ENCODE peak calls at places on chromosomes 16 and 17, in five cellular contexts. V, B, U, Z and J are unnamed samples.

GRCh38 chr17:57485916-57486315 is 229.6 kb downstream of the MSI2 start:
- DNase-seq in V (no peak), B (no peak), U (peak), Z (no peak), J (no peak)

GRCh38 chr17:67260051-67260987 is 15.3 kb upstream of the HELZ start:
- DNase-seq in V (peak), B (no peak), U (no peak), Z (no peak), J (no peak)

GRCh38 chr17:879546-879945 is 97.4 kb downstream of the MRM3 start:
- DNase-seq in V (peak), B (peak), U (peak), Z (peak), J (peak)

GRCh38 chr16:34758835-34759234 is 1299.4 kb downstream of the TP53TG3F start:
- DNase-seq in V (no peak), B (no peak), U (no peak), Z (no peak), J (no peak)

GRCh38 chr17:75084039-75084660 is 3.6 kb upstream of the SLC16A5 start:
- DNase-seq in V (no peak), B (no peak), U (no peak), Z (no peak), J (no peak)

GRCh38 chr17:62807812-62808575 is at the start of gene MARCHF10:
- DNase-seq in V (peak), B (peak), U (peak), Z (peak), J (peak)

GRCh38 chr16:87382023-87382785 is 1.4 kb downstream of the FBXO31 start:
- DNase-seq in V (peak), B (no peak), U (no peak), Z (no peak), J (no peak)

GRCh38 chr16:49337814-49338350 is 35.7 kb upstream of the C16orf78 start:
- DNase-seq in V (no peak), B (no peak), U (no peak), Z (no peak), J (no peak)

GRCh38 chr17:7380855-7381683 is at the start of gene TNK1:
- DNase-seq in V (peak), B (peak), U (no peak), Z (peak), J (peak)

GRCh38 chr16:58931436-58931835 is 197.3 kb upstream of the GOT2 start:
- DNase-seq in V (no peak), B (no peak), U (no peak), Z (no peak), J (no peak)

GRCh38 chr16:87926246-87927194 is 9.8 kb downstream of the CA5A start:
- DNase-seq in V (no peak), B (no peak), U (no peak), Z (no peak), J (no peak)

GRCh38 chr16:11349599-11350276 is 4.5 kb downstream of the RMI2 start:
- DNase-seq in V (peak), B (no peak), U (peak), Z (no peak), J (peak)

GRCh38 chr16:76656951-76657498 is 379.8 kb downstream of the CNTNAP4 start:
- DNase-seq in V (no peak), B (no peak), U (no peak), Z (no peak), J (no peak)

GRCh38 chr16:50411034-50411433 is 42.2 kb upstream of the BRD7 start:
- DNase-seq in V (no peak), B (no peak), U (no peak), Z (no peak), J (no peak)

GRCh38 chr17:6969323-6969726 is 26.5 kb upstream of the ALOX12 start:
- DNase-seq in V (no peak), B (no peak), U (no peak), Z (no peak), J (no peak)

GRCh38 chr17:8133398-8133797 is 9.5 kb upstream of the HES7 start:
- DNase-seq in V (no peak), B (no peak), U (no peak), Z (no peak), J (no peak)

GRCh38 chr16:8859913-8860881 is 8.6 kb downstream of the CARHSP1 start:
- DNase-seq in V (peak), B (no peak), U (no peak), Z (no peak), J (peak)

GRCh38 chr17:76643553-76644148 is at the start of gene ST6GALNAC1:
- DNase-seq in V (no peak), B (no peak), U (no peak), Z (no peak), J (no peak)

GRCh38 chr17:7445011-7445927 is at the start of gene CHRNB1:
- DNase-seq in V (peak), B (peak), U (no peak), Z (peak), J (peak)

GRCh38 chr16:9248162-9248561 is 156.7 kb downstream of the HAPSTR1 start:
- DNase-seq in V (no peak), B (no peak), U (no peak), Z (no peak), J (no peak)

GRCh38 chr17:74210191-74211140 is 2.9 kb upstream of the TTYH2 start:
- DNase-seq in V (peak), B (peak), U (peak), Z (peak), J (no peak)

GRCh38 chr16:82845076-82845475 is 218.3 kb downstream of the CDH13 start:
- DNase-seq in V (no peak), B (no peak), U (no peak), Z (no peak), J (no peak)

GRCh38 chr16:46947900-46948547 is 25.4 kb downstream of the DNAJA2 start:
- DNase-seq in V (no peak), B (peak), U (peak), Z (peak), J (peak)

GRCh38 chr16:66472961-66473610 is 46.0 kb downstream of the BEAN1 start:
- DNase-seq in V (no peak), B (no peak), U (no peak), Z (no peak), J (no peak)

GRCh38 chr16:88922114-88922825 is 54.7 kb downstream of the CBFA2T3 start:
- DNase-seq in V (peak), B (no peak), U (no peak), Z (peak), J (peak)

GRCh38 chr17:59501690-59502089 is 63.7 kb upstream of the DHX40 start:
- DNase-seq in V (no peak), B (no peak), U (no peak), Z (no peak), J (no peak)

GRCh38 chr17:56325561-56325960 is 172.3 kb downstream of the ANKFN1 start:
- DNase-seq in V (no peak), B (peak), U (no peak), Z (no peak), J (no peak)